ENCODE peak calls at places on chromosome 10, in six cellular contexts. M is SK-N-SH, C is body of pancreas, S is GM12865, G is fibroblast of pulmonary artery, W is fibroblast of mammary gland. R is an unnamed sample.

GRCh38 chr10:95628786-95629185 is 27.7 kb downstream of the ALDH18A1 start:
- DNase-seq in C (no peak), W (peak; percentile 21), M (no peak), G (no peak), S (no peak), R (no peak)

GRCh38 chr10:119268871-119269506 is 61.6 kb downstream of the GRK5 start:
- DNase-seq in W (no peak), M (no peak), G (peak; percentile 56), C (no peak), S (peak; percentile 89), R (no peak)

GRCh38 chr10:132549416-132549815 is 11.8 kb downstream of the INPP5A start:
- DNase-seq in M (no peak), S (no peak), G (no peak), W (no peak), C (no peak), R (no peak)

GRCh38 chr10:4007771-4008170 is 222.8 kb upstream of the KLF6 start:
- DNase-seq in M (no peak), C (no peak), S (no peak), W (no peak), G (no peak), R (no peak)

GRCh38 chr10:81950358-81950757 is 75.4 kb downstream of the NRG3 start:
- DNase-seq in C (no peak), M (no peak), G (no peak), W (no peak), S (no peak), R (no peak)

GRCh38 chr10:33201056-33201780 is 133.2 kb downstream of the NRP1 start:
- DNase-seq in M (no peak), S (no peak), G (no peak), C (no peak), W (no peak), R (no peak)

GRCh38 chr10:71161429-71161828 is 50.9 kb upstream of the UNC5B start:
- DNase-seq in M (no peak), G (peak; percentile 4), S (peak; percentile 27), W (peak; percentile 4), C (no peak), R (no peak)

GRCh38 chr10:3906511-3907111 is 121.6 kb upstream of the KLF6 start:
- DNase-seq in W (peak; percentile 59), C (no peak), S (no peak), M (no peak), G (no peak), R (no peak)

GRCh38 chr10:71538608-71539260 is 142.0 kb downstream of the CDH23 start:
- DNase-seq in W (no peak), S (peak; percentile 27), M (no peak), G (no peak), C (no peak), R (no peak)

GRCh38 chr10:132904169-132904813 is 38.1 kb downstream of the CFAP46 start:
- DNase-seq in M (peak; percentile 90), W (peak; percentile 34), S (no peak), G (peak; percentile 50), C (peak; percentile 30), R (peak; percentile 6)

GRCh38 chr10:93893646-93894515 is at the start of gene SLC35G1:
- DNase-seq in M (peak; percentile 95), W (peak; percentile 50), C (peak; percentile 70), G (peak; percentile 68), S (peak; percentile 92), R (peak; percentile 14)

GRCh38 chr10:115063702-115064479 is 29.3 kb upstream of the ATRNL1 start:
- DNase-seq in M (peak; percentile 41), S (no peak), C (no peak), G (no peak), W (peak; percentile 63), R (peak; percentile 25)

GRCh38 chr10:46557319-46558140 is 1.1 kb upstream of the GPRIN2 start:
- DNase-seq in M (no peak), C (peak; percentile 2), W (no peak), G (no peak), S (no peak), R (no peak)

GRCh38 chr10:102188298-102188940 is 36.2 kb downstream of the NOLC1 start:
- DNase-seq in G (no peak), C (no peak), M (no peak), S (no peak), W (no peak), R (no peak)

GRCh38 chr10:23412223-23412622 is 26.7 kb upstream of the OTUD1 start:
- DNase-seq in M (no peak), G (peak; percentile 61), W (peak; percentile 77), S (peak; percentile 18), C (no peak), R (no peak)

GRCh38 chr10:114767589-114768393 is 53.8 kb upstream of the FHIP2A start:
- DNase-seq in M (peak; percentile 83), S (peak; percentile 4), G (no peak), W (no peak), C (peak; percentile 57), R (no peak)

GRCh38 chr10:48716393-48716792 is 31.7 kb downstream of the WDFY4 start:
- DNase-seq in C (no peak), M (no peak), W (no peak), G (no peak), S (no peak), R (no peak)

GRCh38 chr10:113362645-113363091 is 190.2 kb upstream of the HABP2 start:
- DNase-seq in G (no peak), M (no peak), C (no peak), W (no peak), S (no peak), R (no peak)

GRCh38 chr10:43820663-43821062 is 172.0 kb upstream of the ZNF32 start:
- DNase-seq in S (no peak), M (no peak), C (no peak), G (peak; percentile 30), W (no peak), R (no peak)

GRCh38 chr10:87656431-87657072 is 3.1 kb upstream of the PAPSS2 start:
- DNase-seq in M (peak; percentile 71), G (peak; percentile 74), C (no peak), W (peak; percentile 60), S (peak; percentile 64), R (no peak)

GRCh38 chr10:47278720-47279119 is 21.3 kb upstream of the GDF10 start:
- DNase-seq in S (no peak), W (no peak), M (no peak), G (no peak), C (no peak), R (no peak)

GRCh38 chr10:132783865-132784581 is 1.9 kb downstream of the NKX6-2 start:
- DNase-seq in G (no peak), C (no peak), M (no peak), W (no peak), S (no peak), R (no peak)

GRCh38 chr10:47260505-47261111 is 39.4 kb upstream of the GDF10 start:
- DNase-seq in G (no peak), C (no peak), S (no peak), M (peak; percentile 66), W (no peak), R (no peak)

GRCh38 chr10:102347236-102347828 is 48.2 kb upstream of the NFKB2 start:
- DNase-seq in S (peak; percentile 14), G (peak; percentile 69), C (peak; percentile 60), M (peak; percentile 45), W (peak; percentile 53), R (no peak)

GRCh38 chr10:43955002-43955596 is 306.4 kb upstream of the ZNF32 start:
- DNase-seq in M (no peak), G (no peak), S (no peak), C (no peak), W (no peak), R (no peak)

GRCh38 chr10:119531067-119531466 is 11.5 kb downstream of the RGS10 start:
- DNase-seq in S (no peak), M (no peak), C (no peak), W (no peak), G (no peak), R (no peak)

GRCh38 chr10:77082601-77083252 is 554.9 kb downstream of the KCNMA1 start:
- DNase-seq in S (no peak), G (no peak), M (no peak), W (peak; percentile 52), C (no peak), R (no peak)

GRCh38 chr10:116147162-116147906 is 125.7 kb downstream of the GFRA1 start:
- DNase-seq in W (no peak), C (no peak), S (no peak), G (no peak), M (no peak), R (no peak)

GRCh38 chr10:130843051-130843653 is 468.4 kb downstream of the TCERG1L start:
- DNase-seq in G (no peak), M (no peak), C (no peak), S (no peak), W (no peak), R (no peak)
- H3K4me3 ChIP-seq in G (no peak overlapping the region), M (no peak overlapping the region), C (no peak overlapping the region), S (no peak overlapping the region), W (no peak overlapping the region), R (no peak overlapping the region)

DNA sequence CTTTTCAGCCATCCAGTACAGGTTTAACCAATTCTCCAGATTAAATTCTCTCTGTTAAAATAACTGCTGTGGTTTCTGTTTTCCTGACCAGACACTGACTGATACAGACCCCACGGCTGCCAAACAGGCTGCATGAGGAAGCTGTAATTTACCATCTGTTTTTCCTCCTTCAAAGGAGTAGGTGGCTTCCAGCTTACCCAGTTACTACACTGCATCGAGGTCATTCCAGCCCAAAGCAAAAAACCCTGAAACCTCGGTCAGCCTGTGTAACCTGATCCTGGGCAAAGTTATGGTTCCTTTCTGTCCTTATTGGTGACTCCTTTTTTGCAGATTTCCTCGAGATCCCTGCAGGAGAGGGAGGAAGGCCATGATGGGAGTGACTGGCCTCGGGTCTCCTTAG is 27.9 kb upstream of the LOXL4 start:
- DNase-seq in W (peak; percentile 66), S (no peak), M (peak; percentile 35), G (no peak), C (no peak), R (peak; percentile 56)
- TF ChIP-seq CTCF in W (no peak), S (no peak), M (no peak), G (no peak), C (no peak), R (no peak)

GRCh38 chr10:18260308-18260971 is 120.2 kb downstream of the CACNB2 start:
- DNase-seq in G (no peak), C (no peak), S (no peak), W (no peak), M (no peak), R (no peak)
- H3K4me3 ChIP-seq in G (no peak overlapping the region), C (no peak overlapping the region), S (no peak overlapping the region), W (no peak overlapping the region), M (no peak overlapping the region), R (no peak overlapping the region)

DNA sequence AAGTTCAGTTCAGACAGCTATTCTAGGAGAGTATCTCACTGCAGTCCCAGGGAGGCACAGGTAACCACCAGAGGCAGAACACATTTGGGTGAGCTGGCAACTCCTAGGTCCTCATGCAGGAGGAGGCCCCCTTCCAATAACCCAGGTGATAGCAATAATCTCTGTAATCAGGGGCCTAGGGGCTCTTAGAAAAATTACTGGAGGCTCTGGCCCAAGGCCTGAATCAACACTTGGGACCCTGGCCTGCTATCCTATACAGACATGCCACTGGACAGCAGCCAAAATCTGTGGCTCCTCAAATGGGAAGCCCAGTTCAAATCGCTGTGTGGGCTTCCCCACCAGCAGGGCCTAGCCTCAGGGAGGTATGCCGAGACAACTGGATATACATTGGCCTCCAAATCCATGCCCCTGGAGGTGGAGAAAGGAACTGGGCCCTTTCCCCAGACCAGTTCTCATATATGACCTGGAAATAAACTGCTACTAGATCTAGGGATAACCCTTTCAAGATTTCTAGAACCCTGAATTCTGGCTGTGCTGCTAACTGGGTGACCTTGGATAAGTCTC is 1.6 kb downstream of the AVPI1 start:
- DNase-seq in S (no peak), M (peak; percentile 61), W (peak; percentile 23), C (peak; percentile 36), G (peak; percentile 36), R (no peak)
- TF ChIP-seq CTCF in S (no peak), M (peak; percentile 45), W (peak; percentile 35), C (no peak), G (peak; percentile 42), R (peak; percentile 47)